ENCODE peak calls at places on chromosome 7, in eight cellular contexts. W, Z, H, X, R, V, O and Y are unnamed samples.

GRCh38 chr7:157368955-157369354 is 32.2 kb downstream of the DNAJB6 start:
- DNase-seq in W (no peak), Z (no peak), H (no peak), X (no peak), R (no peak), V (no peak), O (no peak), Y (no peak)

GRCh38 chr7:106865130-106866115 is at the start of gene PIK3CG:
- DNase-seq in W (no peak), Z (peak), H (no peak), X (no peak), R (no peak), V (peak), O (no peak), Y (no peak)

GRCh38 chr7:100120518-100121085 is 1.2 kb downstream of the CNPY4 start:
- DNase-seq in W (no peak), Z (no peak), H (no peak), X (no peak), R (no peak), V (no peak), O (no peak), Y (no peak)

GRCh38 chr7:30412810-30413504 is 65.6 kb downstream of the NOD1 start:
- DNase-seq in W (no peak), Z (no peak), H (peak), X (no peak), R (no peak), V (no peak), O (peak), Y (peak)

GRCh38 chr7:33753881-33754525 is 151.3 kb upstream of the BMPER start:
- DNase-seq in W (no peak), Z (no peak), H (no peak), X (no peak), R (no peak), V (no peak), O (no peak), Y (no peak)

GRCh38 chr7:13835442-13835841 is 154.0 kb downstream of the ETV1 start:
- DNase-seq in W (no peak), Z (no peak), H (no peak), X (no peak), R (no peak), V (no peak), O (no peak), Y (no peak)

GRCh38 chr7:11707606-11708193 is 124.3 kb downstream of the THSD7A start:
- DNase-seq in W (no peak), Z (no peak), H (no peak), X (no peak), R (no peak), V (no peak), O (no peak), Y (no peak)

GRCh38 chr7:155458317-155459132 is 596 bp downstream of the EN2 start:
- DNase-seq in W (no peak), Z (no peak), H (peak), X (no peak), R (no peak), V (peak), O (peak), Y (no peak)

GRCh38 chr7:75737856-75738603 is 711 bp downstream of the HIP1 start:
- DNase-seq in W (no peak), Z (no peak), H (peak), X (no peak), R (no peak), V (no peak), O (peak), Y (no peak)

GRCh38 chr7:50806143-50806542 is 23.4 kb upstream of the GRB10 start:
- DNase-seq in W (peak), Z (no peak), H (no peak), X (no peak), R (no peak), V (no peak), O (no peak), Y (no peak)

GRCh38 chr7:157006205-157006747 is 4.2 kb downstream of the MNX1 start:
- DNase-seq in W (no peak), Z (no peak), H (no peak), X (no peak), R (no peak), V (no peak), O (no peak), Y (no peak)

GRCh38 chr7:1369856-1370657 is 89.2 kb downstream of the MICALL2 start:
- DNase-seq in W (no peak), Z (no peak), H (no peak), X (no peak), R (no peak), V (no peak), O (no peak), Y (no peak)

GRCh38 chr7:102284891-102285540 is 1.7 kb upstream of the SH2B2 start:
- DNase-seq in W (peak), Z (no peak), H (no peak), X (no peak), R (no peak), V (no peak), O (no peak), Y (no peak)

GRCh38 chr7:69871213-69871885 is 273.1 kb downstream of the AUTS2 start:
- DNase-seq in W (no peak), Z (no peak), H (peak), X (no peak), R (no peak), V (no peak), O (no peak), Y (no peak)

GRCh38 chr7:55983537-55983936 is 19.2 kb downstream of the NIPSNAP2 start:
- DNase-seq in W (no peak), Z (no peak), H (no peak), X (no peak), R (no peak), V (no peak), O (no peak), Y (no peak)

GRCh38 chr7:144473908-144474307 is 70.4 kb upstream of the NOBOX start:
- DNase-seq in W (no peak), Z (no peak), H (no peak), X (no peak), R (no peak), V (no peak), O (no peak), Y (no peak)

GRCh38 chr7:35985126-35985754 is 167.8 kb upstream of the EEPD1 start:
- DNase-seq in W (peak), Z (peak), H (peak), X (peak), R (peak), V (peak), O (peak), Y (no peak)

GRCh38 chr7:50807026-50807730 is 24.5 kb upstream of the GRB10 start:
- DNase-seq in W (no peak), Z (no peak), H (peak), X (no peak), R (no peak), V (no peak), O (no peak), Y (no peak)

GRCh38 chr7:139860090-139860773 is 31.2 kb downstream of the TBXAS1 start:
- DNase-seq in W (peak), Z (peak), H (no peak), X (no peak), R (no peak), V (no peak), O (no peak), Y (peak)

GRCh38 chr7:98278936-98279335 is 2.5 kb upstream of the BRI3 start:
- DNase-seq in W (no peak), Z (no peak), H (no peak), X (no peak), R (no peak), V (no peak), O (peak), Y (no peak)

GRCh38 chr7:12715372-12716133 is 28.1 kb downstream of the ARL4A start:
- DNase-seq in W (peak), Z (no peak), H (peak), X (no peak), R (peak), V (no peak), O (peak), Y (peak)

GRCh38 chr7:77867208-77867915 is 68.8 kb downstream of the PHTF2 start:
- DNase-seq in W (no peak), Z (no peak), H (no peak), X (no peak), R (no peak), V (no peak), O (no peak), Y (no peak)

GRCh38 chr7:56291-56913 is 136.0 kb upstream of the FAM20C start:
- DNase-seq in W (no peak), Z (no peak), H (no peak), X (no peak), R (no peak), V (no peak), O (no peak), Y (no peak)

GRCh38 chr7:67487316-67487715 is 490.7 kb downstream of the TYW1 start:
- DNase-seq in W (no peak), Z (no peak), H (no peak), X (no peak), R (no peak), V (no peak), O (no peak), Y (no peak)

GRCh38 chr7:25361863-25362262 is 133.6 kb upstream of the NPVF start:
- DNase-seq in W (no peak), Z (no peak), H (no peak), X (no peak), R (no peak), V (no peak), O (no peak), Y (no peak)

GRCh38 chr7:100152404-100152803 is 3.7 kb downstream of the LAMTOR4 start:
- DNase-seq in W (no peak), Z (peak), H (no peak), X (no peak), R (no peak), V (no peak), O (no peak), Y (no peak)

GRCh38 chr7:2876031-2876862 is 32.1 kb upstream of the GNA12 start:
- DNase-seq in W (no peak), Z (no peak), H (peak), X (no peak), R (no peak), V (no peak), O (peak), Y (no peak)

GRCh38 chr7:22295402-22296264 is 61.3 kb downstream of the RAPGEF5 start:
- DNase-seq in W (no peak), Z (no peak), H (no peak), X (no peak), R (no peak), V (no peak), O (no peak), Y (no peak)

GRCh38 chr7:128148676-128149075 is 92.4 kb upstream of the LEP start:
- DNase-seq in W (no peak), Z (no peak), H (peak), X (no peak), R (no peak), V (no peak), O (peak), Y (peak)

GRCh38 chr7:38222481-38223096 is 44.5 kb downstream of the STARD3NL start:
- DNase-seq in W (no peak), Z (peak), H (peak), X (no peak), R (no peak), V (peak), O (peak), Y (no peak)